ENCODE peak calls at places on chromosomes 7 and 10, in seven cellular contexts. W, R, Z, M, U, Q and I are unnamed samples.

GRCh38 chr10:50409965-50410811 is 158.9 kb upstream of the ASAH2 start:
- DNase-seq in W (peak; percentile 49), R (no peak), Z (no peak), M (no peak), U (no peak), Q (no peak), I (no peak)

GRCh38 chr7:74575083-74575803 is 82.3 kb upstream of the GTF2I start:
- DNase-seq in W (peak; percentile 94), R (no peak), Z (no peak), M (no peak), U (peak; percentile 57), Q (no peak), I (no peak)

GRCh38 chr7:127628445-127628844 is 10.5 kb upstream of the PAX4 start:
- DNase-seq in W (no peak), R (peak; percentile 50), Z (no peak), M (no peak), U (no peak), Q (no peak), I (no peak)

GRCh38 chr7:155729847-155730246 is 82.4 kb downstream of the SHH start:
- DNase-seq in W (peak; percentile 7), R (no peak), Z (no peak), M (no peak), U (peak; percentile 26), Q (no peak), I (peak; percentile 43)

GRCh38 chr7:80247144-80247543 is 112.5 kb downstream of the GNAI1 start:
- DNase-seq in W (no peak), R (no peak), Z (no peak), M (no peak), U (no peak), Q (no peak), I (no peak)

GRCh38 chr10:130099344-130099743 is 11.3 kb downstream of the C10orf143 start:
- DNase-seq in W (no peak), R (no peak), Z (no peak), M (no peak), U (no peak), Q (no peak), I (no peak)

GRCh38 chr7:110387689-110388088 is 703.2 kb upstream of the LRRN3 start:
- DNase-seq in W (no peak), R (no peak), Z (no peak), M (no peak), U (no peak), Q (no peak), I (no peak)

GRCh38 chr10:4512557-4513286 is 313.3 kb upstream of the AKR1E2 start:
- DNase-seq in W (peak; percentile 61), R (peak; percentile 48), Z (no peak), M (no peak), U (no peak), Q (peak; percentile 41), I (no peak)

GRCh38 chr10:42940487-42941157 is 136.2 kb upstream of the RET start:
- DNase-seq in W (no peak), R (no peak), Z (no peak), M (no peak), U (no peak), Q (no peak), I (no peak)

GRCh38 chr10:103921750-103922195 is 3.8 kb upstream of the STN1 start:
- DNase-seq in W (no peak), R (peak; percentile 60), Z (no peak), M (no peak), U (no peak), Q (peak; percentile 71), I (no peak)

GRCh38 chr7:147483634-147484292 is 1106.8 kb upstream of the C7orf33 start:
- DNase-seq in W (no peak), R (no peak), Z (no peak), M (no peak), U (no peak), Q (no peak), I (no peak)

GRCh38 chr7:155212301-155213015 is 85.2 kb upstream of the INSIG1 start:
- DNase-seq in W (no peak), R (no peak), Z (no peak), M (no peak), U (no peak), Q (no peak), I (no peak)

GRCh38 chr7:128827248-128827958 is 2.8 kb upstream of the FLNC start:
- DNase-seq in W (peak; percentile 95), R (peak; percentile 43), Z (peak; percentile 53), M (no peak), U (no peak), Q (no peak), I (no peak)

GRCh38 chr10:58662314-58662713 is 149.6 kb downstream of the BICC1 start:
- DNase-seq in W (peak; percentile 93), R (no peak), Z (peak; percentile 65), M (no peak), U (peak; percentile 87), Q (no peak), I (peak; percentile 95)